ENCODE peak calls at places on chromosomes 13 and 19, in six cellular contexts. O, J, F, Y, K and B are unnamed samples.
A peak's percentile ranks its signal among the peaks of the same experiment; 100 is the strongest.

GRCh38 chr19:10952809-10953208 is 8.0 kb upstream of the SMARCA4 start:
- DNase-seq in J (no peak), Y (no peak), K (no peak), O (no peak), F (no peak), B (no peak)

GRCh38 chr13:37486171-37486661 is 112.4 kb downstream of the POSTN start:
- DNase-seq in Y (no peak), F (no peak), K (no peak), J (no peak), O (no peak), B (no peak)

GRCh38 chr13:104318121-104318520 is 1251.9 kb upstream of the SLC10A2 start:
- DNase-seq in J (no peak), Y (peak; percentile 62), K (no peak), F (no peak), O (no peak), B (peak; percentile 55)

GRCh38 chr13:27011661-27012060 is 159.9 kb downstream of the USP12 start:
- DNase-seq in Y (no peak), O (no peak), F (no peak), J (no peak), K (no peak), B (no peak)

GRCh38 chr19:46404884-46405658 is 8.3 kb downstream of the CCDC8 start:
- DNase-seq in O (no peak), J (no peak), F (no peak), Y (no peak), K (no peak), B (no peak)

GRCh38 chr13:30998548-30999140 is 66.2 kb downstream of the TEX26 start:
- DNase-seq in K (peak; percentile 55), Y (no peak), J (no peak), O (no peak), F (no peak), B (no peak)

GRCh38 chr19:46372901-46373572 is 26.1 kb downstream of the PPP5C start:
- DNase-seq in F (no peak), O (no peak), Y (no peak), J (no peak), K (peak; percentile 79), B (no peak)

GRCh38 chr13:23679214-23679613 is 109.0 kb downstream of the TNFRSF19 start:
- DNase-seq in F (no peak), J (no peak), Y (peak; percentile 98), O (no peak), K (peak; percentile 49), B (peak; percentile 93)

GRCh38 chr13:95496485-95496884 is 56.0 kb upstream of the CLDN10 start:
- DNase-seq in O (no peak), K (no peak), Y (no peak), F (no peak), J (no peak), B (no peak)

GRCh38 chr13:95256086-95256485 is 45.2 kb downstream of the ABCC4 start:
- DNase-seq in F (no peak), J (no peak), K (peak; percentile 92), Y (peak; percentile 100), O (no peak), B (peak; percentile 98)

GRCh38 chr19:19477705-19478383 is 37.5 kb downstream of the TSSK6 start:
- DNase-seq in Y (no peak), J (no peak), K (no peak), F (no peak), O (no peak), B (no peak)

GRCh38 chr13:28320884-28321574 is 173.9 kb downstream of the FLT1 start:
- DNase-seq in O (no peak), J (no peak), Y (no peak), K (no peak), F (no peak), B (no peak)

GRCh38 chr19:55247621-55248099 is 11.2 kb downstream of the PPP6R1 start:
- DNase-seq in J (peak; percentile 45), K (peak; percentile 73), F (no peak), Y (peak; percentile 37), O (no peak), B (peak; percentile 24)

GRCh38 chr13:24764276-24764630 is 284 bp downstream of the RNF17 start:
- DNase-seq in J (no peak), K (no peak), Y (no peak), F (no peak), O (no peak), B (no peak)

GRCh38 chr13:73195091-73195490 is 136.3 kb downstream of the KLF5 start:
- DNase-seq in J (no peak), Y (peak; percentile 85), F (no peak), O (no peak), K (no peak), B (no peak)

GRCh38 chr13:91184244-91184926 is 163.1 kb upstream of the MIR17HG start:
- DNase-seq in F (no peak), K (peak; percentile 2), O (no peak), Y (peak; percentile 67), J (no peak), B (no peak)

GRCh38 chr13:113928701-113929627 is 44.9 kb downstream of the C13orf46 start:
- DNase-seq in K (peak; percentile 92), J (peak; percentile 92), F (no peak), Y (no peak), O (no peak), B (no peak)

GRCh38 chr19:16202320-16203255 is 4.9 kb downstream of the AP1M1 start:
- DNase-seq in J (no peak), O (no peak), Y (no peak), F (no peak), K (peak; percentile 49), B (no peak)

GRCh38 chr13:71515639-71516038 is 351.4 kb downstream of the DACH1 start:
- DNase-seq in O (no peak), Y (no peak), F (no peak), K (no peak), J (no peak), B (no peak)

GRCh38 chr13:33415822-33416221 is 130.3 kb upstream of the STARD13 start:
- DNase-seq in K (no peak), J (no peak), O (no peak), Y (no peak), F (no peak), B (no peak)

GRCh38 chr19:2477732-2478191 is 1.8 kb downstream of the GADD45B start:
- DNase-seq in Y (no peak), J (no peak), K (peak; percentile 64), O (no peak), F (no peak), B (peak; percentile 31)

GRCh38 chr13:38687246-38688229 is 661 bp downstream of the FREM2 start:
- DNase-seq in J (no peak), K (peak; percentile 25), F (peak; percentile 6), Y (no peak), O (no peak), B (no peak)

GRCh38 chr13:27920677-27921420 is 1.0 kb downstream of the PDX1 start:
- DNase-seq in O (no peak), Y (no peak), F (no peak), J (no peak), K (peak; percentile 46), B (no peak)

GRCh38 chr13:89082623-89083022 is 1411.5 kb downstream of the SLITRK5 start:
- DNase-seq in O (no peak), K (no peak), F (no peak), Y (peak; percentile 3), J (no peak), B (no peak)